ENCODE peak calls at places on chromosome 16, in four cellular contexts. U is endothelial cell, A is uterus, R is H1. B is an unnamed sample.

GRCh38 chr16:82311528-82311927 is 141.5 kb upstream of the MPHOSPH6 start:
- DNase-seq in U (no peak), A (no peak), R (no peak), B (no peak)

GRCh38 chr16:19474617-19475016 is 47.3 kb downstream of the GDE1 start:
- DNase-seq in U (no peak), A (no peak), R (no peak), B (no peak)

GRCh38 chr16:24328835-24329418 is 72.8 kb downstream of the CACNG3 start:
- DNase-seq in U (no peak), A (no peak), R (no peak), B (no peak)

GRCh38 chr16:24538756-24539294 is 541 bp upstream of the RBBP6 start:
- DNase-seq in U (no peak), A (no peak), R (no peak), B (no peak)

GRCh38 chr16:38941-39892 is 14.2 kb downstream of the POLR3K start:
- DNase-seq in U (no peak), A (no peak), R (no peak), B (peak)

GRCh38 chr16:65289022-65289421 is 167.2 kb upstream of the CDH11 start:
- DNase-seq in U (no peak), A (no peak), R (no peak), B (no peak)

GRCh38 chr16:27154573-27155521 is 48.5 kb upstream of the KDM8 start:
- DNase-seq in U (peak), A (peak), R (peak), B (peak)

GRCh38 chr16:57988929-57989328 is 11.5 kb downstream of the ZNF319 start:
- DNase-seq in U (no peak), A (no peak), R (no peak), B (no peak)

GRCh38 chr16:84082835-84083569 is 33.7 kb downstream of the MBTPS1 start:
- DNase-seq in U (no peak), A (no peak), R (no peak), B (no peak)

GRCh38 chr16:80226499-80226898 is 314.3 kb upstream of the DYNLRB2 start:
- DNase-seq in U (no peak), A (no peak), R (no peak), B (no peak)

GRCh38 chr16:15509051-15509592 is 74.7 kb downstream of the BMERB1 start:
- DNase-seq in U (no peak), A (no peak), R (no peak), B (no peak)

GRCh38 chr16:64144612-64145011 is 977.3 kb downstream of the CDH11 start:
- DNase-seq in U (no peak), A (no peak), R (no peak), B (no peak)

GRCh38 chr16:78957328-78958100 is 643.0 kb downstream of the MAF start:
- DNase-seq in U (no peak), A (no peak), R (no peak), B (peak)

GRCh38 chr16:15618392-15618791 is 24.6 kb downstream of the MARF1 start:
- DNase-seq in U (no peak), A (no peak), R (no peak), B (no peak)

GRCh38 chr16:66295761-66296546 is 70.5 kb upstream of the CDH5 start:
- DNase-seq in U (no peak), A (no peak), R (no peak), B (no peak)

GRCh38 chr16:88901718-88902337 is 35.4 kb upstream of the PABPN1L start:
- DNase-seq in U (no peak), A (no peak), R (no peak), B (no peak)

GRCh38 chr16:3007957-3008748 is 4.6 kb upstream of the CLDN9 start:
- DNase-seq in U (no peak), A (no peak), R (peak), B (no peak)

GRCh38 chr16:20326336-20326735 is 977 bp downstream of the GP2 start:
- DNase-seq in U (no peak), A (no peak), R (no peak), B (no peak)

GRCh38 chr16:81745704-81746558 is 33.2 kb upstream of the PLCG2 start:
- DNase-seq in U (peak), A (peak), R (no peak), B (peak)

GRCh38 chr16:82651921-82652601 is 25.3 kb downstream of the CDH13 start:
- DNase-seq in U (no peak), A (no peak), R (no peak), B (peak)

GRCh38 chr16:22903716-22904115 is 89.8 kb downstream of the HS3ST2 start:
- DNase-seq in U (no peak), A (no peak), R (no peak), B (no peak)

GRCh38 chr16:49022351-49022963 is 259.2 kb downstream of the CBLN1 start:
- DNase-seq in U (no peak), A (no peak), R (no peak), B (no peak)

GRCh38 chr16:3175157-3176153 is 12.5 kb upstream of the OR1F1 start:
- DNase-seq in U (no peak), A (no peak), R (no peak), B (no peak)

GRCh38 chr16:87380875-87381274 is 2.7 kb downstream of the FBXO31 start:
- DNase-seq in U (no peak), A (no peak), R (no peak), B (no peak)

GRCh38 chr16:53817117-53817516 is 113.2 kb downstream of the FTO start:
- DNase-seq in U (no peak), A (no peak), R (no peak), B (no peak)

GRCh38 chr16:2614761-2615191 is 67.5 kb upstream of the KCTD5 start:
- DNase-seq in U (no peak), A (no peak), R (no peak), B (no peak)

GRCh38 chr16:17018715-17019014 is 452.1 kb downstream of the XYLT1 start:
- DNase-seq in U (no peak), A (no peak), R (no peak), B (no peak)

GRCh38 chr16:73196670-73197069 is 148.7 kb upstream of the ZFHX3 start:
- DNase-seq in U (peak), A (peak), R (peak), B (peak)

GRCh38 chr16:47486856-47487255 is 25.7 kb downstream of the PHKB start:
- DNase-seq in U (no peak), A (no peak), R (no peak), B (no peak)

GRCh38 chr16:50093607-50094570 is 28.1 kb downstream of the HEATR3 start:
- DNase-seq in U (no peak), A (peak), R (no peak), B (no peak)

GRCh38 chr16:54400261-54400660 is 113.7 kb upstream of the IRX3 start:
- DNase-seq in U (no peak), A (no peak), R (no peak), B (no peak)

GRCh38 chr16:88746511-88746910 is 38.5 kb downstream of the PIEZO1 start:
- DNase-seq in U (no peak), A (peak), R (no peak), B (no peak)

GRCh38 chr16:9256196-9256595 is 164.8 kb downstream of the HAPSTR1 start:
- DNase-seq in U (peak), A (no peak), R (peak), B (peak)

GRCh38 chr16:57379579-57379978 is 7.3 kb downstream of the CX3CL1 start:
- DNase-seq in U (no peak), A (no peak), R (no peak), B (no peak)

GRCh38 chr16:54931041-54931756 is 534 bp downstream of the IRX5 start:
- DNase-seq in U (peak), A (no peak), R (no peak), B (peak)

GRCh38 chr16:48687421-48688038 is 77.5 kb upstream of the N4BP1 start:
- DNase-seq in U (peak), A (peak), R (no peak), B (peak)

GRCh38 chr16:61413026-61413425 is 623.2 kb downstream of the CDH8 start:
- DNase-seq in U (no peak), A (no peak), R (no peak), B (no peak)

DNA sequence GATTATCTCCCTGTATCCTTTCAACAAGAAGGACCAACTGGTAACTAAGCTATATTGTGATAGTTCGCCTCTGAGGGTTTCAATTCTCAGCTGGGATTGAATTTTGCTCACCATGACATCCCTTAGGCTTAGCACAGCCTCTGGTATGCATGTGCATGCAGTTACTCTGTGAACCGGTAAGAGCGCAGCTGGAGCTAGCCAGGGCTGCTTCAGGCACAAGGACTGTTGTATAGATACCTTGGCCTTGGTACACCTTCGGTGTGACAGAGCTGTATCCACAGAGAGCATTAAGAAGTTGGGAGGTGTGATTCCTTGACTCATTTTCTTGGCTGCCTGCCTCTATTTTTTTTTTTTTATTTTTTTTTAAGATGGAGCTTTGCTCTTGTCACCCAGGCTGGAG is 2.3 kb upstream of the NUTF2 start:
- DNase-seq in U (no peak), A (no peak), R (no peak), B (no peak)
- TF ChIP-seq CTCF in U (no peak), A (no peak), R (no peak), B (no peak)

GRCh38 chr16:56269824-56270684 is 78.8 kb downstream of the GNAO1 start:
- DNase-seq in U (no peak), A (no peak), R (peak), B (no peak)
- TF ChIP-seq CTCF in U (no peak), A (no peak), R (peak), B (no peak)

GRCh38 chr16:30582611-30583340 is 2.7 kb downstream of the ZNF785 start:
- DNase-seq in U (no peak), A (no peak), R (no peak), B (no peak)

GRCh38 chr16:30588651-30589050 is 3.2 kb upstream of the ZNF785 start:
- DNase-seq in U (no peak), A (no peak), R (no peak), B (no peak)

GRCh38 chr16:30581462-30581861 is 4.0 kb downstream of the ZNF785 start:
- DNase-seq in U (no peak), A (no peak), R (no peak), B (no peak)

GRCh38 chr16:30585022-30585399 is 486 bp downstream of the ZNF785 start:
- DNase-seq in U (peak), A (no peak), R (no peak), B (no peak)

GRCh38 chr16:30585400-30586191 is at the start of gene ZNF785:
- DNase-seq in U (peak), A (peak), R (peak), B (peak)
- TF ChIP-seq CTCF in U (peak), A (peak), R (peak), B (peak)

GRCh38 chr16:85751665-85752501 is 987 bp upstream of the C16orf74 start:
- DNase-seq in U (no peak), A (no peak), R (peak), B (no peak)

GRCh38 chr16:85753976-85754375 is 3.1 kb upstream of the C16orf74 start:
- DNase-seq in U (no peak), A (no peak), R (no peak), B (no peak)

GRCh38 chr16:85753559-85753958 is 2.7 kb upstream of the C16orf74 start:
- DNase-seq in U (no peak), A (no peak), R (no peak), B (no peak)

GRCh38 chr16:85754403-85754802 is 3.5 kb upstream of the C16orf74 start:
- DNase-seq in U (no peak), A (no peak), R (no peak), B (no peak)

DNA sequence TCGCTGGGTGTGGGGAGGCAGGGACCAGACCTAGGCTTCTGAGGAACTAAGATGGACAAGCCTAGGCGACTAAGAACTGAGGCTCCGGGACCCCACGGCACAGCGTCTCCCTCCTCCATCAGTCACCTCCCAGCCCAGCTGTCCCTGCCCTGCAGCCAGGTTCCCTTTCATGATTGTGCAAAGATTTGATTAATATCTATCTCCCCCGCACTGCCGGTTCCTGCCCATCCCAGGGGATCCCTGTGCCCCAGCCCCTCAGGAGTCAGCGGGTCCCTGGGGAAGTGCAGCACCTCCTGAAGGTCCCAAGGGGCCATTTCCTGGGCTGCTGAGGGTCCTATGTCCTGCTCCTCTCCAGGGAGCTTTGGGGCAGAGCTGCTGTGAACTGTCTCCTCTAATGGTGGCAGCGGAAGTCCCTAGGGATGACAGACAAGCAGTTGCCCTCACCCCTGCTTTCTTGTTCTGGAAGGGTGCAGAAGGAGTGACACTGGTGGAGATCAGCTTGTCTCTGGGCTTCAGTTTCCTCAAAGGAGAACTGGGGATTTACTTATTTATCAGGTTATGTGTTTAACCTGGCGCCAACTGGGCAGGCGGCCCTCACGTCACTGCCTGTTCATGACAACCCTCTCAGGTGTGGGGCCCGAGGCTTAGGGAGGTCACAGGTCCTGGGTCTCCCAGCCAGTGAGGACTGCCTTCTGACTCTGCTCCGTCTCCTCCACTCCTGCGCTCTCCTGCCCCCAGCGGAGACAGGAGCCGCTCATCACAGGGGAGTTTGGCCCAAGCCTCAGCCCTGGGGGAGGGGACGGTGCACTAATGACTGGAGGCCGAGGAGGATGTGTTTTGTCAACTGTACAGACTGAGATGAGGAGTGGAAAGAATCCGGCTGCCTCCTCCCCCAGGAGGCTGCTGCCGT is 1.9 kb upstream of the C16orf74 start:
- DNase-seq in U (peak), A (peak), R (no peak), B (no peak)
- TF ChIP-seq CTCF in U (no peak), A (no peak), R (peak), B (no peak)

GRCh38 chr16:12337776-12338655 is 361.5 kb downstream of the SNX29 start:
- DNase-seq in U (no peak), A (no peak), R (no peak), B (no peak)
- TF ChIP-seq CTCF in U (no peak), A (no peak), R (no peak), B (no peak)

DNA sequence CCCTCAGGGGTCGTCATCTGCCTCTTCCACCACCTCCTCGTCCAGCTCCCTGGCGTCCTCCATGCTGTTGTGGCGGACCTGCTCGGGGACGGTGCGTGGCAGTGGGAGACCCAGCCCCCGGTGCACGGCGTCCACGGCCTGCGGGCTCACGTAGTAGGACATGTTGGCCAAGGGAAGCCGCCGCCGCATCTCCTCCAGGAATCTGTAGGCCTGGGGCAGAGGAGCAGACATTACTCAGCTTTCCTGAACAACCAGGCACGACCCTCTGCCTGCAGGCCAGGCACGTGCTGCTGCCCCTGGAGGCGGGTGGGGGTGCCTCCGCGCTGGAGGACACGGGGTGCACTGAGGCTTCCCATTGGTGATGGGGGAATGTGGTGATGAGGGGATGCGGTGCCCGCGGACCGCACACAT is 17.8 kb downstream of the TELO2 start:
- DNase-seq in U (no peak), A (no peak), R (no peak), B (no peak)
- TF ChIP-seq CTCF in U (no peak), A (no peak), R (peak), B (no peak)

GRCh38 chr16:1057252-1057932 is 15.2 kb upstream of the SSTR5 start:
- DNase-seq in U (peak), A (no peak), R (no peak), B (peak)
- TF ChIP-seq CTCF in U (peak), A (peak), R (peak), B (peak)

GRCh38 chr16:31700530-31701388 is 172.8 kb upstream of the ZNF267 start:
- DNase-seq in U (peak), A (peak), R (no peak), B (peak)
- TF ChIP-seq CTCF in U (no peak), A (no peak), R (no peak), B (no peak)

DNA sequence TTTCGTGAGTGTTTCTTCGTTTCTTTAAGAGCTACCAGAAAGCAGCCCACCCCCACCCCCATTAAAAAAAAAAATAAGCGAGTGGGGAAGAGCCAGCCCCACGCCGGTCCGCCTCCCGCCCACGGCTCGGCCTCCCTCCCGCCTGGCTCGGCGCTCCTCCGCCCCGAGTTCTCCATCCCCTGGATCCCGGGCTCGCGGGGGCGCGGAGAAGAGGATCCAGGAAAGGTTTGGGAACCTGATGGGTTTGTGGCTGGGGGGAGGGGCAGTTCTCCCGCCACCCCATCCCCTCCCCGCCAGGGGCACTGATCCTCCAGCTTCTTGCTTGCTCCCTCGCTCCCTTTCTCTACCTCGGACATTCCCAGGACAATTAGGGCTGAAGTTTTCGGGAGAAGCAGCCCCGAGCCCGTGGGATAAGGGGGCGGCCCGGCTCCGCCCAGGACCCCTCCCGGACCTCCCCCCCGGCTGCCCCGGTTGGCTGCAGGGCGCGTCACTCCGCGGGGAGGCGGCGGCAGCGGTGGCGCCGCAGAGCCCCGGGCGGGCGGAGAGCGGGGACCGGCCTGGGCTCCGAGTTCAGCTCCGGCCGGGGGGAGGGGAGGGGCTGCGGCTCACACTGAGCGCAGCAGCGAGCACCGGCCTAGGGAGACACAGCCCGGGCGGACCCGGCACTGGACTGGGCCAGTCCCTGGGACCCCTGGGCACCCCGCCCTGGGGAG is 1.0 kb upstream of the SALL1 start:
- DNase-seq in U (peak), A (peak), R (peak), B (no peak)
- TF ChIP-seq CTCF in U (no peak), A (no peak), R (peak), B (no peak)

B was measured in MM.1S.